ENCODE peak calls at places on chromosomes 4 and X, in nine cellular contexts. U is activated B cell treated with CpG ODN at 0.5 μM for 24 hours; V is HT-29; J is cardiac muscle cell; F is IMR-90; C is HL-60; P is CD4-positive, alpha-beta T cell; S is ascending aorta; I is stimulated activated CD4-positive, alpha-beta T cell treated with anti-CD3 and anti-CD28 coated beads, TNF-alpha, amount 100 ng/mL, for 24 hours. X is an unnamed sample.

GRCh38 chr4:156169011-156169410 is 215.3 kb upstream of the CTSO start:
- DNase-seq in J (peak), S (peak), V (peak), I (no peak), U (no peak), C (no peak), F (peak), P (no peak), X (no peak)

GRCh38 chr4:15109583-15109982 is 107.3 kb downstream of the CPEB2 start:
- DNase-seq in V (no peak), J (no peak), C (no peak), S (no peak), U (no peak), F (no peak), P (no peak), I (no peak), X (no peak)

GRCh38 chr4:165970703-165971420 is 97.8 kb downstream of the TLL1 start:
- DNase-seq in S (no peak), U (no peak), V (no peak), F (no peak), P (no peak), C (no peak), I (no peak), J (no peak), X (no peak)

GRCh38 chr4:103099691-103100392 is at the start of gene BDH2:
- DNase-seq in I (no peak), P (no peak), V (peak), F (peak), C (peak), J (peak), S (no peak), U (no peak), X (peak)

GRCh38 chr4:146472404-146472803 is 49.3 kb downstream of the SLC10A7 start:
- DNase-seq in I (no peak), V (no peak), F (no peak), U (no peak), S (no peak), C (no peak), J (no peak), P (no peak), X (no peak)

GRCh38 chrX:153644356-153645125 is 2.5 kb upstream of the DUSP9 start:
- DNase-seq in J (no peak), F (no peak), S (no peak), V (no peak), C (no peak), P (no peak), U (no peak), I (no peak), X (no peak)

GRCh38 chr4:7515390-7515902 is 80.7 kb upstream of the PSAPL1 start:
- DNase-seq in I (no peak), S (no peak), V (no peak), P (no peak), J (peak), F (no peak), C (no peak), U (no peak), X (no peak)

GRCh38 chr4:176592976-176593375 is 199.7 kb downstream of the VEGFC start:
- DNase-seq in F (no peak), V (no peak), I (no peak), J (no peak), U (no peak), P (no peak), S (no peak), C (no peak), X (no peak)

GRCh38 chr4:153318696-153319320 is 25.7 kb upstream of the MND1 start:
- DNase-seq in F (peak), J (peak), C (no peak), P (no peak), V (peak), U (no peak), I (no peak), S (no peak), X (no peak)

GRCh38 chr4:148214529-148215166 is 227.6 kb downstream of the NR3C2 start:
- DNase-seq in I (no peak), V (no peak), J (no peak), P (no peak), S (no peak), U (no peak), C (no peak), F (peak), X (no peak)

GRCh38 chr4:51831133-51831532 is 11.8 kb upstream of the DCUN1D4 start:
- DNase-seq in V (peak), J (peak), F (peak), I (peak), C (no peak), U (peak), S (no peak), P (peak), X (no peak)

GRCh38 chr4:52195882-52196281 is 144.8 kb downstream of the SPATA18 start:
- DNase-seq in U (no peak), C (no peak), F (no peak), V (no peak), I (no peak), P (no peak), S (no peak), J (no peak), X (no peak)

GRCh38 chr4:151604238-151604637 is 156.6 kb downstream of the GATB start:
- DNase-seq in U (no peak), I (no peak), F (peak), V (peak), P (no peak), C (no peak), S (no peak), J (peak), X (no peak)

GRCh38 chr4:22191565-22192301 is 243.2 kb upstream of the KCNIP4 start:
- DNase-seq in V (no peak), S (no peak), J (peak), F (no peak), U (no peak), C (no peak), I (no peak), P (no peak), X (no peak)

GRCh38 chr4:111800551-111800950 is 344.7 kb upstream of the FAM241A start:
- DNase-seq in S (no peak), F (no peak), I (no peak), J (no peak), V (no peak), C (no peak), U (no peak), P (no peak), X (no peak)

GRCh38 chr4:172809998-172810397 is 358.6 kb upstream of the GALNT7 start:
- DNase-seq in V (no peak), C (no peak), I (no peak), S (no peak), F (no peak), U (no peak), J (no peak), P (no peak), X (no peak)

GRCh38 chr4:2249526-2249991 is 7.6 kb upstream of the HAUS3 start:
- DNase-seq in J (no peak), P (no peak), U (no peak), V (no peak), F (no peak), C (no peak), S (peak), I (no peak), X (no peak)

GRCh38 chrX:18640686-18641085 is 31.2 kb downstream of the RS1 start:
- DNase-seq in C (no peak), S (no peak), F (no peak), U (no peak), I (no peak), P (no peak), J (peak), V (no peak), X (no peak)

GRCh38 chr4:149311076-149311475 is 504.6 kb downstream of the IQCM start:
- DNase-seq in I (no peak), J (no peak), F (no peak), S (no peak), P (no peak), V (no peak), U (no peak), C (no peak), X (no peak)

GRCh38 chrX:86379209-86379608 is 231.0 kb downstream of the DACH2 start:
- DNase-seq in I (no peak), F (no peak), V (no peak), C (no peak), P (no peak), U (no peak), S (no peak), J (no peak), X (no peak)

GRCh38 chr4:126915999-126916625 is 716.6 kb upstream of the INTU start:
- DNase-seq in I (no peak), U (no peak), P (no peak), F (no peak), S (no peak), C (no peak), J (peak), V (no peak), X (no peak)

GRCh38 chr4:119394826-119395225 is 72.9 kb upstream of the FABP2 start:
- DNase-seq in P (no peak), U (no peak), V (no peak), C (no peak), J (no peak), F (no peak), I (no peak), S (no peak), X (no peak)

GRCh38 chr4:139028191-139028661 is 12.6 kb downstream of the NOCT start:
- DNase-seq in P (no peak), C (no peak), S (no peak), J (no peak), V (no peak), U (no peak), I (no peak), F (no peak), X (no peak)

GRCh38 chrX:13130776-13131175 is 86.4 kb upstream of the FAM9C start:
- DNase-seq in S (no peak), F (peak), J (no peak), U (no peak), I (no peak), P (no peak), C (no peak), V (no peak), X (no peak)

GRCh38 chr4:6058531-6059374 is 40.5 kb upstream of the C4orf50 start:
- DNase-seq in P (no peak), J (no peak), V (peak), I (no peak), S (no peak), C (no peak), F (no peak), U (no peak), X (no peak)

GRCh38 chrX:95626748-95627147 is 1057.9 kb upstream of the DIAPH2 start:
- DNase-seq in U (no peak), P (no peak), J (no peak), F (no peak), I (no peak), C (no peak), S (no peak), V (no peak), X (no peak)

GRCh38 chr4:170248576-170248975 is 158.8 kb upstream of the AADAT start:
- DNase-seq in C (no peak), I (no peak), P (no peak), J (no peak), U (no peak), S (no peak), F (no peak), V (no peak), X (no peak)

GRCh38 chrX:21940356-21940829 is at the start of gene SMS:
- DNase-seq in J (peak), I (peak), V (peak), U (peak), C (no peak), S (peak), P (no peak), F (peak), X (no peak)

GRCh38 chrX:149830192-149830873 is 48.6 kb downstream of the MAGEA9 start:
- DNase-seq in F (peak), P (no peak), J (peak), S (no peak), V (no peak), C (no peak), U (no peak), I (no peak), X (peak)

GRCh38 chr4:74042681-74043080 is 4.2 kb upstream of the CXCL3 start:
- DNase-seq in V (peak), F (no peak), P (no peak), I (no peak), S (no peak), U (no peak), J (no peak), C (no peak), X (no peak)

GRCh38 chr4:104394409-104394813 is 100.3 kb downstream of the CXXC4 start:
- DNase-seq in I (no peak), V (no peak), J (no peak), F (no peak), S (no peak), P (no peak), C (no peak), U (no peak), X (no peak)

X was measured in GM12878.